ENCODE peak calls at places on chromosomes 16 and 17, in nine cellular contexts. One of them, this sample, is unnamed.

GRCh38 chr16:4431023-4431422 is 5.4 kb downstream of the DNAJA3 start:
- DNase-seq in HepG2: no peak
- DNase-seq in GM12878: no peak
- DNase-seq in A549: no peak
- DNase-seq in GM23338: no peak
- DNase-seq in HCT116: no peak
- DNase-seq in SK-N-SH: no peak
- DNase-seq in HL-60: no peak
- DNase-seq in K562: no peak
- DNase-seq in this sample: no peak

GRCh38 chr17:6233856-6234255 is 163.7 kb downstream of the WSCD1 start:
- DNase-seq in HepG2: no peak
- DNase-seq in GM12878: no peak
- DNase-seq in A549: no peak
- DNase-seq in GM23338: no peak
- DNase-seq in HCT116: no peak
- DNase-seq in SK-N-SH: no peak
- DNase-seq in HL-60: no peak
- DNase-seq in K562: no peak
- DNase-seq in this sample: no peak

GRCh38 chr16:79598341-79599181 is 2.0 kb downstream of the MAF start:
- DNase-seq in HepG2: no peak
- DNase-seq in GM12878: no peak
- DNase-seq in A549: peak; percentile 66
- DNase-seq in GM23338: peak; percentile 71
- DNase-seq in HCT116: no peak
- DNase-seq in SK-N-SH: peak; percentile 83
- DNase-seq in HL-60: no peak
- DNase-seq in K562: no peak
- DNase-seq in this sample: no peak

GRCh38 chr16:88570691-88571092 is 489 bp downstream of the ZC3H18 start:
- DNase-seq in HepG2: no peak
- DNase-seq in GM12878: no peak
- DNase-seq in A549: no peak
- DNase-seq in GM23338: peak; percentile 56
- DNase-seq in HCT116: no peak
- DNase-seq in SK-N-SH: no peak
- DNase-seq in HL-60: peak; percentile 10
- DNase-seq in K562: peak; percentile 81
- DNase-seq in this sample: no peak

GRCh38 chr17:9937164-9937835 is 32.2 kb upstream of the RCVRN start:
- DNase-seq in HepG2: no peak
- DNase-seq in GM12878: no peak
- DNase-seq in A549: no peak
- DNase-seq in GM23338: no peak
- DNase-seq in HCT116: no peak
- DNase-seq in SK-N-SH: no peak
- DNase-seq in HL-60: no peak
- DNase-seq in K562: no peak
- DNase-seq in this sample: no peak

GRCh38 chr16:23317266-23317661 is 15.2 kb downstream of the SCNN1B start:
- DNase-seq in HepG2: no peak
- DNase-seq in GM12878: no peak
- DNase-seq in A549: peak; percentile 50
- DNase-seq in GM23338: no peak
- DNase-seq in HCT116: no peak
- DNase-seq in SK-N-SH: no peak
- DNase-seq in HL-60: no peak
- DNase-seq in K562: no peak
- DNase-seq in this sample: no peak

GRCh38 chr16:82041542-82041941 is 6.5 kb downstream of the HSD17B2 start:
- DNase-seq in HepG2: no peak
- DNase-seq in GM12878: no peak
- DNase-seq in A549: no peak
- DNase-seq in GM23338: no peak
- DNase-seq in HCT116: no peak
- DNase-seq in SK-N-SH: no peak
- DNase-seq in HL-60: no peak
- DNase-seq in K562: no peak
- DNase-seq in this sample: no peak

GRCh38 chr17:49998836-49999511 is 4.0 kb upstream of the DLX3 start:
- DNase-seq in HepG2: no peak
- DNase-seq in GM12878: no peak
- DNase-seq in A549: no peak
- DNase-seq in GM23338: peak; percentile 24
- DNase-seq in HCT116: no peak
- DNase-seq in SK-N-SH: no peak
- DNase-seq in HL-60: no peak
- DNase-seq in K562: no peak
- DNase-seq in this sample: no peak

GRCh38 chr16:29760567-29761279 is 14.9 kb upstream of the C16orf54 start:
- DNase-seq in HepG2: no peak
- DNase-seq in GM12878: no peak
- DNase-seq in A549: no peak
- DNase-seq in GM23338: no peak
- DNase-seq in HCT116: no peak
- DNase-seq in SK-N-SH: no peak
- DNase-seq in HL-60: no peak
- DNase-seq in K562: no peak
- DNase-seq in this sample: no peak

GRCh38 chr17:77724876-77725615 is 233.5 kb upstream of the TNRC6C start:
- DNase-seq in HepG2: no peak
- DNase-seq in GM12878: peak; percentile 25
- DNase-seq in A549: no peak
- DNase-seq in GM23338: no peak
- DNase-seq in HCT116: no peak
- DNase-seq in SK-N-SH: no peak
- DNase-seq in HL-60: no peak
- DNase-seq in K562: no peak
- DNase-seq in this sample: no peak

GRCh38 chr17:79630821-79631639 is 20.2 kb upstream of the RBFOX3 start:
- DNase-seq in HepG2: no peak
- DNase-seq in GM12878: no peak
- DNase-seq in A549: no peak
- DNase-seq in GM23338: no peak
- DNase-seq in HCT116: no peak
- DNase-seq in SK-N-SH: peak; percentile 22
- DNase-seq in HL-60: no peak
- DNase-seq in K562: no peak
- DNase-seq in this sample: no peak

GRCh38 chr16:8867483-8868271 is 1.1 kb downstream of the CARHSP1 start:
- DNase-seq in HepG2: no peak
- DNase-seq in GM12878: no peak
- DNase-seq in A549: no peak
- DNase-seq in GM23338: no peak
- DNase-seq in HCT116: no peak
- DNase-seq in SK-N-SH: peak; percentile 69
- DNase-seq in HL-60: peak; percentile 31
- DNase-seq in K562: no peak
- DNase-seq in this sample: no peak

GRCh38 chr17:37737971-37738370 is 6.9 kb downstream of the HNF1B start:
- DNase-seq in HepG2: no peak
- DNase-seq in GM12878: no peak
- DNase-seq in A549: no peak
- DNase-seq in GM23338: no peak
- DNase-seq in HCT116: no peak
- DNase-seq in SK-N-SH: no peak
- DNase-seq in HL-60: no peak
- DNase-seq in K562: no peak
- DNase-seq in this sample: no peak

GRCh38 chr17:49822829-49823228 is 25.0 kb downstream of the TAC4 start:
- DNase-seq in HepG2: no peak
- DNase-seq in GM12878: no peak
- DNase-seq in A549: no peak
- DNase-seq in GM23338: no peak
- DNase-seq in HCT116: no peak
- DNase-seq in SK-N-SH: no peak
- DNase-seq in HL-60: no peak
- DNase-seq in K562: peak; percentile 48
- DNase-seq in this sample: no peak

GRCh38 chr16:85317704-85318103 is 205.4 kb upstream of the CIBAR2 start:
- DNase-seq in HepG2: no peak
- DNase-seq in GM12878: no peak
- DNase-seq in A549: no peak
- DNase-seq in GM23338: no peak
- DNase-seq in HCT116: no peak
- DNase-seq in SK-N-SH: no peak
- DNase-seq in HL-60: no peak
- DNase-seq in K562: no peak
- DNase-seq in this sample: no peak

GRCh38 chr17:42067371-42068180 is 17.2 kb upstream of the C17orf113 start:
- DNase-seq in HepG2: peak; percentile 84
- DNase-seq in GM12878: no peak
- DNase-seq in A549: peak; percentile 68
- DNase-seq in GM23338: peak; percentile 87
- DNase-seq in HCT116: no peak
- DNase-seq in SK-N-SH: peak; percentile 85
- DNase-seq in HL-60: peak; percentile 53
- DNase-seq in K562: peak; percentile 78
- DNase-seq in this sample: peak; percentile 47

GRCh38 chr17:29018788-29019474 is 13.1 kb upstream of the SEZ6 start:
- DNase-seq in HepG2: no peak
- DNase-seq in GM12878: no peak
- DNase-seq in A549: no peak
- DNase-seq in GM23338: no peak
- DNase-seq in HCT116: no peak
- DNase-seq in SK-N-SH: no peak
- DNase-seq in HL-60: no peak
- DNase-seq in K562: no peak
- DNase-seq in this sample: no peak

GRCh38 chr16:84916850-84917249 is 94.5 kb downstream of the ZDHHC7 start:
- DNase-seq in HepG2: no peak
- DNase-seq in GM12878: no peak
- DNase-seq in A549: no peak
- DNase-seq in GM23338: no peak
- DNase-seq in HCT116: no peak
- DNase-seq in SK-N-SH: no peak
- DNase-seq in HL-60: no peak
- DNase-seq in K562: no peak
- DNase-seq in this sample: no peak

GRCh38 chr17:79866791-79867190 is 27.6 kb upstream of the CBX4 start:
- DNase-seq in HepG2: no peak
- DNase-seq in GM12878: no peak
- DNase-seq in A549: no peak
- DNase-seq in GM23338: no peak
- DNase-seq in HCT116: no peak
- DNase-seq in SK-N-SH: peak; percentile 19
- DNase-seq in HL-60: no peak
- DNase-seq in K562: no peak
- DNase-seq in this sample: no peak

GRCh38 chr16:11698271-11698689 is 30.0 kb downstream of the SNN start:
- DNase-seq in HepG2: no peak
- DNase-seq in GM12878: no peak
- DNase-seq in A549: no peak
- DNase-seq in GM23338: no peak
- DNase-seq in HCT116: no peak
- DNase-seq in SK-N-SH: no peak
- DNase-seq in HL-60: no peak
- DNase-seq in K562: no peak
- DNase-seq in this sample: no peak
- TF ChIP-seq REST in HepG2: no peak
- TF ChIP-seq REST in GM12878: no peak
- TF ChIP-seq REST in A549: no peak
- TF ChIP-seq REST in GM23338: no peak
- TF ChIP-seq REST in HCT116: no peak
- TF ChIP-seq REST in SK-N-SH: no peak
- TF ChIP-seq REST in HL-60: no peak
- TF ChIP-seq REST in K562: no peak
- TF ChIP-seq REST in this sample: no peak

DNA sequence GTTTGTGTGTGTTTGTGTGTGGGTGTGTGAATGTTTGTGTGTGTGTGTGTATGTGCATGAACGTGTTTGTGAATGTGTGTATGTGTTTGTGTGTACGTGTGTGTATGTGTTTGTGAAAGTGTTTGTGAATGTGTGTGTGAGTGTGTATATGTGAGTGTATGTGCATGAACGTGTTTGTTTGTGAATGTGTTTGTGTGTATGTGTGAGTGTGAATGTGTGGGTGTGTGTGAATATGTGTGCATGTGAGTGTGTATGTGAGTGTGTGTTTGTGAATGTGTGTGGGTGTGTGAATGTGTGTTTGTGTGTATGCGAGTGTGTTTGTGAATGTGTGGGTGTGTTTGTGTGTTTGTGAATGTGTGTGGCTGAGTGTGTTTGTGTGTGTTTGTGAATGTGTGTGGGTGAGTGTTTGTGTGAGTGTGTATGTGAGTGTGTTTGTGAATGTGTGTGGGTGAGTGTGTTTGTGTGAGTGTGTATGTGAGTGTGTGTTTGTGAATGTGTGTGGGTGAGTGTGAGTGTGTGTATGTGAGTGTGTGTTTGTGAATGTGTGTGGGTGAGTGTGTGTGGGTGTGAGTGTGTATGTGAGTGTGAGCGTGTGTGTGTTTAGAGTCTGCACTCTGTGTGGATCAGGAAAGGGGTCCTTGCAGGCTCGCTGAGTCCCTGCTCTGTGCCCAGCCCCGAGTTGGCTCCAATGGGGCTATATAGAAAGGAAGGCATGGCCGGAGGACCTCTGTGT is 890 bp upstream of the CD300A start:
- DNase-seq in HepG2: no peak
- DNase-seq in GM12878: no peak
- DNase-seq in A549: no peak
- DNase-seq in GM23338: no peak
- DNase-seq in HCT116: no peak
- DNase-seq in SK-N-SH: no peak
- DNase-seq in HL-60: no peak
- DNase-seq in K562: no peak
- DNase-seq in this sample: no peak
- H3K27ac ChIP-seq in HepG2: no peak overlapping the region
- H3K27ac ChIP-seq in GM12878: peak overlapping the region; percentile 85
- H3K27ac ChIP-seq in A549: no peak overlapping the region
- H3K27ac ChIP-seq in GM23338: no peak overlapping the region
- H3K27ac ChIP-seq in HCT116: no peak overlapping the region
- H3K27ac ChIP-seq in SK-N-SH: no peak overlapping the region
- H3K27ac ChIP-seq in HL-60: peak overlapping the region; percentile 78
- H3K27ac ChIP-seq in K562: no peak overlapping the region
- H3K27ac ChIP-seq in this sample: no peak overlapping the region

DNA sequence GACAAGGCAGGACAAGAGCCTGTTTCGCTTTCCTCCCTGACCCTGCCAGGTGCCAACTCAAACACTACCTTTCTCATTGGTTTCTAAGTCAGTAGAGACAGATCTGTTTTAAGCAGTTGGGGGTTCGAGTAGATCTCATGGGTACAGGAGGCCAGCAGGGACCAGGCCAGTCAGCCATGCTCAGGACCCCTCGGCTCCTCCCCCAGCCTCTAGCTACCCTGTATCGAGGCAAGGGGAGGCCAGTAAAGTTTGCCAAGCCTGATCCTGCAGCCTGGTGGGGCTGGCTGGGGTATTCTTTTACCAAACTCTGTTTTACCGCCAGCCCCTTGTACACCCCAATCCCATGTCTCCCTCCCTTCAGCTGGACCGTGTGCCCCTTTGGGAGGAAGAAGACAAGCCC is 26.6 kb downstream of the OR1D5 start:
- DNase-seq in HepG2: no peak
- DNase-seq in GM12878: no peak
- DNase-seq in A549: no peak
- DNase-seq in GM23338: no peak
- DNase-seq in HCT116: no peak
- DNase-seq in SK-N-SH: no peak
- DNase-seq in HL-60: no peak
- DNase-seq in K562: no peak
- DNase-seq in this sample: no peak
- TF ChIP-seq REST in HepG2: no peak
- TF ChIP-seq REST in GM12878: no peak
- TF ChIP-seq REST in A549: no peak
- TF ChIP-seq REST in GM23338: no peak
- TF ChIP-seq REST in HCT116: no peak
- TF ChIP-seq REST in SK-N-SH: no peak
- TF ChIP-seq REST in HL-60: no peak
- TF ChIP-seq REST in K562: no peak
- TF ChIP-seq REST in this sample: no peak

GRCh38 chr16:57001026-57001669 is 11.8 kb downstream of the NLRC5 start:
- DNase-seq in HepG2: no peak
- DNase-seq in GM12878: no peak
- DNase-seq in A549: no peak
- DNase-seq in GM23338: no peak
- DNase-seq in HCT116: no peak
- DNase-seq in SK-N-SH: no peak
- DNase-seq in HL-60: no peak
- DNase-seq in K562: no peak
- DNase-seq in this sample: no peak
- H3K27ac ChIP-seq in HepG2: no peak overlapping the region
- H3K27ac ChIP-seq in GM12878: peak overlapping the region; percentile 93
- H3K27ac ChIP-seq in A549: no peak overlapping the region
- H3K27ac ChIP-seq in GM23338: no peak overlapping the region
- H3K27ac ChIP-seq in HCT116: no peak overlapping the region
- H3K27ac ChIP-seq in SK-N-SH: peak overlapping the region; percentile 63
- H3K27ac ChIP-seq in HL-60: no peak overlapping the region
- H3K27ac ChIP-seq in K562: no peak overlapping the region
- H3K27ac ChIP-seq in this sample: no peak overlapping the region

This sample was measured in Panc1.